ENCODE peak calls at places on chromosomes 5 and 9, in six cellular contexts. B is ovary, J is endodermal cell, G is neural progenitor cell, U is MM.1S, M is A549. C is an unnamed sample.

GRCh38 chr5:124847907-124848306 is 101.5 kb upstream of the ZNF608 start:
- DNase-seq in B (no peak), J (no peak), G (no peak), U (no peak), M (no peak), C (no peak)

GRCh38 chr5:134314443-134314842 is 52.5 kb downstream of the CDKL3 start:
- DNase-seq in B (no peak), J (no peak), G (no peak), U (no peak), M (no peak), C (no peak)

GRCh38 chr5:132953710-132954109 is 9.7 kb downstream of the AFF4 start:
- DNase-seq in B (no peak), J (no peak), G (no peak), U (no peak), M (no peak), C (no peak)

GRCh38 chr5:131068893-131069643 is 96.0 kb downstream of the HINT1 start:
- DNase-seq in B (no peak), J (no peak), G (no peak), U (peak; percentile 94), M (no peak), C (no peak)

GRCh38 chr5:141777711-141778110 is 95.7 kb upstream of the ARAP3 start:
- DNase-seq in B (no peak), J (no peak), G (no peak), U (no peak), M (no peak), C (no peak)

GRCh38 chr9:33467526-33467925 is 6.2 kb downstream of the NOL6 start:
- DNase-seq in B (no peak), J (no peak), G (no peak), U (no peak), M (no peak), C (no peak)

GRCh38 chr9:130276121-130276520 is 10.6 kb downstream of the HMCN2 start:
- DNase-seq in B (no peak), J (no peak), G (no peak), U (no peak), M (no peak), C (no peak)

GRCh38 chr5:56501949-56502557 is 268.9 kb upstream of the ANKRD55 start:
- DNase-seq in B (no peak), J (no peak), G (no peak), U (peak; percentile 69), M (no peak), C (no peak)

GRCh38 chr9:27151693-27152397 is 42.8 kb downstream of the TEK start:
- DNase-seq in B (no peak), J (no peak), G (no peak), U (no peak), M (no peak), C (no peak)

GRCh38 chr9:106921341-106921899 is 58.5 kb downstream of the ZNF462 start:
- DNase-seq in B (peak; percentile 70), J (peak; percentile 60), G (peak; percentile 21), U (peak; percentile 90), M (no peak), C (peak; percentile 84)

GRCh38 chr9:71628247-71628646 is 140.1 kb downstream of the CEMIP2 start:
- DNase-seq in B (no peak), J (no peak), G (no peak), U (peak; percentile 20), M (no peak), C (no peak)

GRCh38 chr5:175714686-175715085 is 56.8 kb downstream of the HRH2 start:
- DNase-seq in B (no peak), J (peak; percentile 11), G (no peak), U (no peak), M (no peak), C (no peak)

GRCh38 chr9:110255417-110256141 is 728 bp downstream of the TXN start:
- DNase-seq in B (peak; percentile 50), J (peak; percentile 76), G (peak; percentile 50), U (peak; percentile 49), M (no peak), C (peak; percentile 34)

GRCh38 chr5:149552761-149553160 is 1.5 kb upstream of the CSNK1A1 start:
- DNase-seq in B (no peak), J (no peak), G (no peak), U (no peak), M (no peak), C (peak; percentile 19)
- H3K27ac ChIP-seq in B (no peak overlapping the region), J (no peak overlapping the region), G (no peak overlapping the region), U (no peak overlapping the region), M (no peak overlapping the region), C (no peak overlapping the region)

DNA sequence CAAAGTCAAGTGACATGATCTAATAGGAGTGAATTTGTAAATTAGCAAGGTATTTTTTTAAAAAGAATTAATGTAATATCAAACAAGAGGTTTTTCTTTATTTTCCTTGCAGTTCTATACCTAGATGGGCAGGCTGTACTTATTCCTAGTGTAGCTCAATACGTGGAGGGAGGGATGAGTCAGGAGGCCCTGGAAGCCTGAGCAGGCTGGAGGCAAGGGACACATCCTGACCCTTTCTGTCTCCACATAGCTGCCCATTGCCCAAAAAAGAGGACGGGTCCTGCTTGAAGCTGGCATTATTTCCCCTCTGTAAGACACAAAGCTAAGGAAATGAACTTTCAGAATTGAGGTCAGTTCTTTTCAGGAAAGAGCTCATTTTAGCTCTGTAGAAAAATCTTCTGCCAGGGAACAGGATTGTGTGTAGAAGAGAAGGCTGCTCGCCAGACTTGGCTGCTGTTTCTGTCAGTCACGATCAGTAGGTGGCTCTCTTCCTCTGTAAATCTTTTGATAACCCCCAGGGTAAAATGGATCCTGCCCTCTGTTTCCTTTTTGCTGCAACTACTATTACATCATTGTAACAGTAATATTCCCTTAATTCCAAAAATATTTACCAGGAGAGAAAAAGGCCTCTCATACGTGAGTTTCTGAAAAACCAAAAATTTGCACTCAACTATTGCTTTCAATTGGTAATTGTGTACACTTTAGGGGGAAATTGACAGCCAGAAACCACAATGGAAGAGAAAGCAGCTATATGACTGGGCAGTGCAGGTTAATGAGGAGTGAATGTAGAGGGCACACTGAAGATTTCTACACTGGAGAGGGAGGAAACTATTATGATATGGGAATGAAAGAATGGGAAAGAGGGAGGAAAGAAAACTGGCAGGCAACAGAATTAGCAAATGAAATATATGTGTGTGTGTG is 12.3 kb upstream of the IFNW1 start:
- DNase-seq in B (no peak), J (peak; percentile 67), G (peak; percentile 42), U (peak; percentile 34), M (no peak), C (peak; percentile 44)
- TF ChIP-seq CTCF in B (no peak), J (peak; percentile 62), G (peak; percentile 49), U (peak; percentile 37), M (no peak), C (peak; percentile 51)

DNA sequence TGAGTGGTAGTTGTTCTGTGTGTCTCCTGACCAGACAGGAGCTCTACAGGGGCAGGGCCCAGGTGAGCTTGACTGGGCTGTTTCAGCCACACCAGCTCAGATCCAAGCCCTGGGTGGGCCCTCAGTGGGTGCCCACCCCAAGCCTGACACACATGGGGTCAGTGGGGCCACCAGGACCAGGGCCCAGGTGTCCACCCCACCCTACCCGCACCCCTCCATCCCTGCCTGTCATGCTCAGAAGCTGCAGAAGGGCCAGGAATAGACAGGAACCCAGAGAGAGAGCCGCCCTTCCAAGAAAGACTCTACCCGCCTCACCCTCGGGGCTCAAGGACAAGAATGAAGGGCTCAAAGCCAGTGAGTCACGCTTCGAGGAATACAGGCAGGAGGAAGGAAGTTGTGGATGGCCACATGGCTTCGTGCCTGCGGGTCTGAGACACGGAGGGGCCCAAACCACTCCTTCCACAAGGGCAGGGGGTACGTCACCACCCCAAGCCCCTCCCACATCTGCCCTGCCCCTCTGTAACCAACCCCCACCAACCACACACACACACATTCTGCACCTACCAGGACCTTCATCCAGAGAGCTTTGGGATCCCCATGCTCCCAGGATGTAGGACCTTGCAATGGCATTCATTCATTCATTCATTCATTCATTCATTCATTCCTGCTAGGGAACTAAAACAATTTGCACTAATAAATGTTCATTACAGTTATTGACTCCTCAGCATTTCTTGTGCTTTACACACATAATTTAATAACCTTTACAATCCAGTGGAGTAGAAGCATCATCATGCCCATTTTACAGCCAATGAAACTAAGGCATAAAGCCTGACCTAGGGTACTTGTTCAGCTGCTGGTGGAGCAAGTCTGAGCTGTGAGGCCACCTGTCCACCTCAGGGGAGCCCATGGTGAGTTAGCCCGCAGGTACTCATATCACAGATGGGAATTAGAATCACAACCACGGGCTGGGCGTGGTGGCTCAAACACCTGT is 56.0 kb upstream of the STXBP1 start:
- DNase-seq in B (peak; percentile 78), J (no peak), G (no peak), U (no peak), M (peak; percentile 96), C (peak; percentile 82)
- H3K4me3 ChIP-seq in B (no peak overlapping the region), J (no peak overlapping the region), G (no peak overlapping the region), U (no peak overlapping the region), M (no peak overlapping the region), C (no peak overlapping the region)

GRCh38 chr9:128642675-128643074 is 14.0 kb downstream of the DYNC2I2 start:
- DNase-seq in B (no peak), J (no peak), G (no peak), U (no peak), M (no peak), C (no peak)
- H3K27ac ChIP-seq in B (no peak overlapping the region), J (no peak overlapping the region), G (no peak overlapping the region), U (no peak overlapping the region), M (peak overlapping the region; percentile 16), C (no peak overlapping the region)

DNA sequence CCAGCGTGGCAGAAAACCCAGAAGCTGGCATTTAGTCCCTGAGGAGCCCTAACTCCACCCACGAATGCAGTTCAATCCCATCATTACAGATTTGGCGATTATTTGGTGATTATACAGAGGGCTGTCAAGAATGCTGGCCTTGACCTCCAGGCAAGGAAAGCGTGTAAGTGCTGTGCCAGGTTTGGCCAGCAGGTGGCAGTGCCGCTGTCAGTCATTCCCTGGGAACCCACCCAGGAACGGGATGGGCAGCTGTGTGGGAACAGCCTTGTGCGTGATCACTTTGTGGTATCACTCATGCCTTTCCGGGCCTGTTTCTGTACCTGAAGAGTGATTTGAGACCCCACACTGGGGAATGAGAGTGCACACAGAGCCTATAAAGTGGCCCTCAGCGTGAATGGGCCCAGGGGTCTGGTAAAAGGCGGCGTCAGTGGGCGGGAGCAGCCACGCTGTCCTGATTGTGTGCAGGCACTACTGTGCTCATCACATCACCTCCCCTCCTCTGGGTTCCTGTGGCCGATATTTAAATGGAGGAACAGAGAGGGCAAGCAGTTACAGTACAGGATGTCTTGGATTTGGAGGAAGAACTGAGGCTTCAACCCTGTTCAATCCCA is 215.6 kb downstream of the ROR2 start:
- DNase-seq in B (peak; percentile 71), J (peak; percentile 93), G (peak; percentile 61), U (peak; percentile 46), M (peak; percentile 78), C (peak; percentile 69)
- TF ChIP-seq CTCF in B (peak; percentile 81), J (peak; percentile 99), G (peak; percentile 98), U (peak; percentile 99), M (peak; percentile 74), C (peak; percentile 98)

DNA sequence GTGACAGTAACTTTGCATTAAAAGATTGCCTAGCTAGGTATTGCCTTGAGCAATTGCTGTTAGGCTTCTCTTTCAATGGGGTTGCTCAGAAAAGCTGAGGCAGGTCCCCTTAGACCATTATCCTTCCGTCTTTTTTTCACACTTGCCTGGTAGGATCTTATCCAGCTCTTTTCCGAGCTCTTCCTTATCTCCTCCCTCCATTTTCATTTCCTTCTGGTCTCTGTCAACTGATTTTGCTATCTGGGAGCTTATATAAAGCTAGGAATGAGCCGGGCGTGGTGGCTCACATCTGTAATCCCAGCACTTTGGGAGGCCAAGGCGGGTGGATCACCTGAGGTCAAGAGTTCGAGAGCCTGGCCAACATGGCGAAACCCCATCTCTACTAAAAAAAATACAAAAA is 6.6 kb upstream of the HMGCR start:
- DNase-seq in B (no peak), J (no peak), G (no peak), U (no peak), M (no peak), C (no peak)
- H3K4me3 ChIP-seq in B (no peak overlapping the region), J (no peak overlapping the region), G (no peak overlapping the region), U (no peak overlapping the region), M (no peak overlapping the region), C (no peak overlapping the region)

C was measured in A673.